ENCODE peak calls at places on chromosomes 3 and 15, in five cellular contexts. Z is NCI-H2029, G is body of pancreas, E is GOT3, Q is EH. N is an unnamed sample.

GRCh38 chr3:128076783-128077624 is 24.8 kb downstream of the SEC61A1 start:
- DNase-seq in Z (peak; percentile 9), G (no peak), E (no peak), Q (no peak), N (no peak)

GRCh38 chr15:68034071-68034470 is 20.0 kb upstream of the PIAS1 start:
- DNase-seq in Z (no peak), G (no peak), E (no peak), Q (no peak), N (no peak)

GRCh38 chr3:156685198-156685597 is 10.8 kb downstream of the TIPARP start:
- DNase-seq in Z (no peak), G (no peak), E (no peak), Q (peak; percentile 39), N (peak; percentile 7)

GRCh38 chr3:45226206-45226915 is at the start of gene TMEM158:
- DNase-seq in Z (peak; percentile 26), G (peak; percentile 73), E (peak; percentile 22), Q (peak; percentile 81), N (peak; percentile 16)

GRCh38 chr3:143736651-143737050 is 111.6 kb downstream of the SLC9A9 start:
- DNase-seq in Z (no peak), G (no peak), E (no peak), Q (no peak), N (no peak)

GRCh38 chr3:14324224-14324944 is 78.0 kb upstream of the SLC6A6 start:
- DNase-seq in Z (no peak), G (no peak), E (no peak), Q (peak; percentile 82), N (no peak)

GRCh38 chr3:101643009-101643844 is 33.7 kb downstream of the ZBTB11 start:
- DNase-seq in Z (no peak), G (no peak), E (no peak), Q (no peak), N (no peak)

GRCh38 chr3:121626495-121626894 is 33.3 kb downstream of the FBXO40 start:
- DNase-seq in Z (no peak), G (no peak), E (no peak), Q (no peak), N (no peak)

GRCh38 chr3:146065573-146066006 is 95.4 kb downstream of the PLOD2 start:
- DNase-seq in Z (peak; percentile 8), G (no peak), E (no peak), Q (peak; percentile 67), N (peak; percentile 6)

GRCh38 chr15:31605467-31605931 is 278.9 kb downstream of the KLF13 start:
- DNase-seq in Z (no peak), G (no peak), E (no peak), Q (peak; percentile 72), N (no peak)

GRCh38 chr3:152199069-152199838 is 69.5 kb upstream of the MBNL1 start:
- DNase-seq in Z (no peak), G (no peak), E (no peak), Q (no peak), N (no peak)

GRCh38 chr3:182731764-182732163 is 61.5 kb upstream of the ATP11B start:
- DNase-seq in Z (no peak), G (no peak), E (no peak), Q (no peak), N (no peak)

GRCh38 chr15:76169013-76169412 is 109.2 kb downstream of the TMEM266 start:
- DNase-seq in Z (no peak), G (no peak), E (no peak), Q (peak; percentile 64), N (no peak)

GRCh38 chr15:41493205-41493901 is at the start of gene ITPKA:
- DNase-seq in Z (peak; percentile 7), G (peak; percentile 69), E (peak; percentile 46), Q (peak; percentile 71), N (no peak)

GRCh38 chr3:183306798-183307671 is 54.0 kb downstream of the B3GNT5 start:
- DNase-seq in Z (peak; percentile 86), G (peak; percentile 85), E (no peak), Q (peak; percentile 32), N (no peak)

GRCh38 chr3:71468311-71469130 is 115.0 kb downstream of the FOXP1 start:
- DNase-seq in Z (no peak), G (no peak), E (no peak), Q (no peak), N (no peak)

GRCh38 chr3:9397911-9398714 is 698 bp downstream of the SETD5 start:
- DNase-seq in Z (peak; percentile 66), G (peak; percentile 63), E (no peak), Q (peak; percentile 56), N (no peak)

GRCh38 chr3:38147434-38147833 is 9.0 kb downstream of the MYD88 start:
- DNase-seq in Z (no peak), G (no peak), E (no peak), Q (no peak), N (no peak)

GRCh38 chr3:37197810-37198371 is 23.5 kb upstream of the LRRFIP2 start:
- DNase-seq in Z (no peak), G (no peak), E (peak; percentile 55), Q (peak; percentile 92), N (no peak)

GRCh38 chr3:57923101-57923500 is 85.1 kb upstream of the FLNB start:
- DNase-seq in Z (no peak), G (no peak), E (no peak), Q (no peak), N (no peak)

GRCh38 chr3:37736632-37737031 is 125.0 kb upstream of the CTDSPL start:
- DNase-seq in Z (no peak), G (no peak), E (no peak), Q (no peak), N (no peak)

GRCh38 chr3:170437151-170437550 is 18.5 kb downstream of the CLDN11 start:
- DNase-seq in Z (no peak), G (no peak), E (no peak), Q (no peak), N (no peak)

GRCh38 chr3:9837701-9838582 is 5.9 kb downstream of the RPUSD3 start:
- DNase-seq in Z (no peak), G (peak; percentile 66), E (no peak), Q (no peak), N (no peak)

GRCh38 chr15:68463996-68464395 is 32.0 kb upstream of the ITGA11 start:
- DNase-seq in Z (no peak), G (no peak), E (no peak), Q (peak; percentile 59), N (no peak)

GRCh38 chr3:145903472-145904013 is 257.4 kb downstream of the PLOD2 start:
- DNase-seq in Z (no peak), G (no peak), E (no peak), Q (no peak), N (no peak)

GRCh38 chr3:153028336-153028735 is 133.7 kb upstream of the RAP2B start:
- DNase-seq in Z (no peak), G (no peak), E (no peak), Q (peak; percentile 7), N (no peak)

GRCh38 chr15:90911302-90911623 is 8.2 kb downstream of the MAN2A2 start:
- DNase-seq in Z (no peak), G (no peak), E (no peak), Q (no peak), N (no peak)

GRCh38 chr3:15512173-15512572 is 9.3 kb downstream of the COLQ start:
- DNase-seq in Z (peak; percentile 91), G (peak; percentile 48), E (no peak), Q (peak; percentile 19), N (peak; percentile 71)